ENCODE peak calls at places on chromosomes 13 and 19, in seven cellular contexts. R is K562; D is stimulated activated CD8-positive, alpha-beta memory T cell treated with anti-CD3 and anti-CD28 coated beads, Interleukin-2, amount 100 ng/mL, for 48 hours; M is progenitor cell of endocrine pancreas; F is activated naive CD4-positive, alpha-beta T cell treated with anti-CD3 and anti-CD28 coated beads for 36 hours; O is activated T-cell treated with anti-CD3 and anti-CD28 coated beads, Interleukin-2, amount 50 U/mL, for 24 hours; Z is CD4-positive, CD25-positive, alpha-beta regulatory T cell. K is an unnamed sample.

GRCh38 chr19:18532208-18532890 is 10.5 kb upstream of the ELL start:
- DNase-seq in D (no peak), M (no peak), F (no peak), O (no peak), R (peak), Z (no peak), K (no peak)

GRCh38 chr13:42757678-42758420 is 23.5 kb upstream of the FAM216B start:
- DNase-seq in D (no peak), M (no peak), O (no peak), F (no peak), R (no peak), Z (no peak), K (no peak)

GRCh38 chr13:61275740-61276139 is 139.9 kb downstream of the PCDH20 start:
- DNase-seq in O (no peak), F (no peak), D (no peak), R (no peak), M (no peak), Z (no peak), K (no peak)

GRCh38 chr13:41746259-41746658 is 214.7 kb downstream of the VWA8 start:
- DNase-seq in O (no peak), M (no peak), D (no peak), R (no peak), F (no peak), Z (no peak), K (no peak)

GRCh38 chr13:70960841-70961443 is 852.7 kb upstream of the KLHL1 start:
- DNase-seq in Z (no peak), O (no peak), F (peak), D (no peak), M (no peak), R (no peak), K (no peak)

GRCh38 chr19:7492142-7493055 is 3.6 kb upstream of the PEX11G start:
- DNase-seq in R (no peak), D (peak), O (no peak), F (peak), M (no peak), Z (no peak), K (peak)

GRCh38 chr13:75481176-75482069 is 546 bp downstream of the TBC1D4 start:
- DNase-seq in O (peak), M (peak), F (peak), R (peak), Z (peak), D (peak), K (peak)

GRCh38 chr19:5964816-5965565 is 12.9 kb downstream of the RANBP3 start:
- DNase-seq in M (no peak), D (no peak), R (no peak), O (no peak), F (no peak), Z (no peak), K (no peak)

GRCh38 chr13:77331421-77331820 is 4.5 kb upstream of the MYCBP2 start:
- DNase-seq in O (no peak), R (no peak), M (no peak), Z (no peak), F (no peak), D (no peak), K (no peak)

GRCh38 chr13:50761406-50761805 is 82.1 kb downstream of the DLEU7 start:
- DNase-seq in M (no peak), Z (no peak), O (no peak), R (no peak), F (no peak), D (no peak), K (no peak)

K was measured in activated CD4-positive, alpha-beta T cell treated with anti-CD3 and anti-CD28 coated beads for 48 hours.